ENCODE peak calls at places on chromosomes 3 and 15, in ten cellular contexts. W, U, G, J, T, X, K, L, C and N are unnamed samples.

GRCh38 chr15:99504071-99504822 is 61.5 kb upstream of the MEF2A start:
- DNase-seq in W (no peak), U (no peak), G (no peak), J (no peak), T (no peak), X (no peak), K (no peak), L (no peak), C (no peak), N (no peak)

GRCh38 chr3:59320080-59320479 is 270.3 kb upstream of the CFAP20DC start:
- DNase-seq in W (no peak), U (no peak), G (no peak), J (no peak), T (no peak), X (no peak), K (no peak), L (no peak), C (no peak), N (no peak)

GRCh38 chr3:186963636-186964035 is 33.3 kb downstream of the ST6GAL1 start:
- DNase-seq in W (no peak), U (no peak), G (no peak), J (no peak), T (no peak), X (no peak), K (no peak), L (no peak), C (no peak), N (no peak)

GRCh38 chr3:184795493-184796198 is 16.3 kb upstream of the VPS8 start:
- DNase-seq in W (no peak), U (no peak), G (no peak), J (no peak), T (no peak), X (no peak), K (no peak), L (no peak), C (no peak), N (no peak)

GRCh38 chr3:82423485-82423884 is 662.0 kb upstream of the GBE1 start:
- DNase-seq in W (no peak), U (no peak), G (no peak), J (no peak), T (no peak), X (no peak), K (no peak), L (no peak), C (no peak), N (no peak)

GRCh38 chr15:65305144-65305758 is 774 bp downstream of the RNU5B-1 start:
- DNase-seq in W (no peak), U (no peak), G (no peak), J (no peak), T (no peak), X (no peak), K (no peak), L (no peak), C (peak), N (no peak)

GRCh38 chr15:22918056-22918455 is 62.1 kb downstream of the CYFIP1 start:
- DNase-seq in W (no peak), U (no peak), G (no peak), J (peak), T (peak), X (peak), K (peak), L (no peak), C (no peak), N (peak)

GRCh38 chr3:177424541-177424940 is 227.3 kb upstream of the TBL1XR1 start:
- DNase-seq in W (no peak), U (no peak), G (no peak), J (no peak), T (no peak), X (no peak), K (no peak), L (no peak), C (no peak), N (no peak)

GRCh38 chr15:66565731-66566130 is at the start of gene LCTL:
- DNase-seq in W (no peak), U (peak), G (no peak), J (no peak), T (peak), X (peak), K (peak), L (no peak), C (no peak), N (no peak)

GRCh38 chr3:13657660-13658435 is 108.9 kb downstream of the FBLN2 start:
- DNase-seq in W (peak), U (peak), G (peak), J (no peak), T (peak), X (peak), K (peak), L (peak), C (peak), N (peak)

GRCh38 chr3:76097588-76097975 is 312.2 kb upstream of the ZNF717 start:
- DNase-seq in W (no peak), U (no peak), G (no peak), J (no peak), T (no peak), X (peak), K (no peak), L (no peak), C (no peak), N (no peak)

GRCh38 chr3:76753599-76753998 is 286.3 kb upstream of the ROBO2 start:
- DNase-seq in W (no peak), U (no peak), G (no peak), J (no peak), T (no peak), X (peak), K (no peak), L (no peak), C (no peak), N (no peak)

GRCh38 chr3:33030802-33031201 is 66.1 kb downstream of the GLB1 start:
- DNase-seq in W (no peak), U (no peak), G (no peak), J (no peak), T (no peak), X (no peak), K (no peak), L (no peak), C (no peak), N (no peak)

GRCh38 chr3:190491533-190492054 is 22.3 kb upstream of the IL1RAP start:
- DNase-seq in W (no peak), U (no peak), G (no peak), J (no peak), T (no peak), X (no peak), K (no peak), L (no peak), C (peak), N (no peak)

GRCh38 chr15:41727143-41727542 is 47.1 kb upstream of the MAPKBP1 start:
- DNase-seq in W (no peak), U (no peak), G (no peak), J (no peak), T (no peak), X (peak), K (peak), L (no peak), C (no peak), N (no peak)

GRCh38 chr3:142981901-142982773 is 18.7 kb upstream of the PAQR9 start:
- DNase-seq in W (no peak), U (no peak), G (no peak), J (no peak), T (no peak), X (no peak), K (no peak), L (no peak), C (no peak), N (no peak)